ENCODE peak calls at places on chromosomes 6 and 20, in nine cellular contexts. T is HCT116, A is HepG2, Q is mammary epithelial cell, H is PC-3, I is endothelial cell of umbilical vein, G is mesenchymal stem cell, J is PC-9, F is SK-N-SH. P is an unnamed sample. For H3K36me3, the result is how much of the 10 kb centered on the place peaks cover.

GRCh38 chr6:1024161-1024560 is 287.7 kb upstream of the FOXQ1 start:
- DNase-seq in J (no peak), I (no peak), T (no peak), H (no peak), F (no peak), A (no peak), G (no peak), Q (no peak), P (no peak)

GRCh38 chr6:30884521-30885480 is 482 bp downstream of the DDR1 start:
- DNase-seq in F (peak), G (peak), J (peak), T (no peak), Q (peak), H (peak), I (no peak), A (no peak), P (no peak)

GRCh38 chr20:36878913-36879312 is 3.0 kb downstream of the TLDC2 start:
- DNase-seq in H (no peak), G (no peak), J (no peak), A (no peak), I (no peak), T (no peak), Q (no peak), F (no peak), P (no peak)

GRCh38 chr20:56222945-56223344 is 25.6 kb upstream of the MC3R start:
- DNase-seq in Q (peak), T (no peak), F (no peak), I (no peak), H (no peak), G (no peak), A (no peak), J (no peak), P (no peak)

GRCh38 chr6:113359155-113360140 is 497.7 kb upstream of the MARCKS start:
- DNase-seq in J (no peak), G (peak), F (peak), I (peak), A (no peak), H (peak), T (no peak), Q (peak), P (no peak)

GRCh38 chr6:135759831-135760230 is 91.7 kb upstream of the PDE7B start:
- DNase-seq in I (peak), J (no peak), T (peak), H (peak), G (no peak), Q (peak), A (peak), F (no peak), P (no peak)

GRCh38 chr6:148611213-148611612 is 135.6 kb upstream of the UST start:
- DNase-seq in J (no peak), G (peak), H (peak), T (no peak), Q (peak), F (no peak), I (no peak), A (no peak), P (peak)

GRCh38 chr6:77548190-77548589 is 84.9 kb upstream of the HTR1B start:
- DNase-seq in H (no peak), T (no peak), F (no peak), G (no peak), Q (no peak), I (no peak), A (no peak), J (no peak), P (no peak)

GRCh38 chr6:67560068-67560467 is 1075.0 kb upstream of the ADGRB3 start:
- DNase-seq in Q (no peak), J (no peak), H (no peak), G (no peak), A (no peak), F (no peak), T (no peak), I (no peak), P (no peak)

GRCh38 chr6:35664945-35665344 is 23.8 kb downstream of the FKBP5 start:
- DNase-seq in A (no peak), J (no peak), H (no peak), T (no peak), G (no peak), F (no peak), Q (no peak), I (no peak), P (no peak)

GRCh38 chr6:150142304-150142656 is 564 bp upstream of the PPP1R14C start:
- DNase-seq in J (no peak), Q (peak), G (peak), A (no peak), T (no peak), I (no peak), F (no peak), H (peak), P (peak)

GRCh38 chr6:139407718-139408222 is 33.3 kb upstream of the CITED2 start:
- DNase-seq in Q (peak), G (peak), F (no peak), I (no peak), J (peak), H (peak), A (no peak), T (no peak), P (peak)

GRCh38 chr20:53708129-53708968 is 114.7 kb upstream of the ZNF217 start:
- DNase-seq in J (no peak), F (no peak), I (no peak), T (no peak), Q (peak), H (peak), G (peak), A (no peak), P (peak)

GRCh38 chr6:85490516-85491248 is 40.8 kb downstream of the NT5E start:
- DNase-seq in Q (peak), H (peak), F (no peak), I (no peak), G (no peak), A (no peak), J (peak), T (peak), P (peak)

GRCh38 chr20:13525225-13525940 is 113.3 kb downstream of the TASP1 start:
- DNase-seq in A (peak), I (peak), H (peak), T (no peak), Q (peak), F (no peak), J (no peak), G (peak), P (peak)

GRCh38 chr20:43949741-43950618 is 35.3 kb downstream of the TOX2 start:
- DNase-seq in Q (no peak), I (no peak), J (peak), G (peak), H (no peak), A (no peak), F (peak), T (no peak), P (peak)
- H3K4me2 ChIP-seq in Q (no peak), I (no peak), J (no peak), G (no peak), H (no peak), A (no peak), F (peak), T (no peak), P (no peak)

GRCh38 chr20:63885264-63886053 is 9.5 kb upstream of the DNAJC5 start:
- DNase-seq in T (no peak), F (no peak), H (peak), I (no peak), Q (peak), A (no peak), G (no peak), J (peak), P (no peak)
- H3K36me3 ChIP-seq in T (under half), F (half or more), H (half or more), I (under half), Q (under half), A (half or more), G (half or more), J (under half), P (half or more)

GRCh38 chr20:48795732-48796131 is 32.1 kb downstream of the PREX1 start:
- DNase-seq in I (no peak), A (no peak), Q (no peak), G (no peak), H (no peak), T (no peak), F (no peak), J (no peak), P (no peak)

GRCh38 chr20:48800227-48800626 is 27.6 kb downstream of the PREX1 start:
- DNase-seq in F (peak), H (no peak), I (no peak), A (no peak), J (no peak), T (no peak), G (no peak), Q (no peak), P (no peak)

GRCh38 chr20:48799315-48800105 is 28.3 kb downstream of the PREX1 start:
- DNase-seq in F (peak), I (no peak), H (no peak), G (no peak), Q (no peak), J (no peak), A (no peak), T (no peak), P (no peak)

GRCh38 chr20:48797275-48797825 is 30.4 kb downstream of the PREX1 start:
- DNase-seq in H (no peak), I (no peak), T (no peak), Q (no peak), F (no peak), J (no peak), G (no peak), A (no peak), P (no peak)

DNA sequence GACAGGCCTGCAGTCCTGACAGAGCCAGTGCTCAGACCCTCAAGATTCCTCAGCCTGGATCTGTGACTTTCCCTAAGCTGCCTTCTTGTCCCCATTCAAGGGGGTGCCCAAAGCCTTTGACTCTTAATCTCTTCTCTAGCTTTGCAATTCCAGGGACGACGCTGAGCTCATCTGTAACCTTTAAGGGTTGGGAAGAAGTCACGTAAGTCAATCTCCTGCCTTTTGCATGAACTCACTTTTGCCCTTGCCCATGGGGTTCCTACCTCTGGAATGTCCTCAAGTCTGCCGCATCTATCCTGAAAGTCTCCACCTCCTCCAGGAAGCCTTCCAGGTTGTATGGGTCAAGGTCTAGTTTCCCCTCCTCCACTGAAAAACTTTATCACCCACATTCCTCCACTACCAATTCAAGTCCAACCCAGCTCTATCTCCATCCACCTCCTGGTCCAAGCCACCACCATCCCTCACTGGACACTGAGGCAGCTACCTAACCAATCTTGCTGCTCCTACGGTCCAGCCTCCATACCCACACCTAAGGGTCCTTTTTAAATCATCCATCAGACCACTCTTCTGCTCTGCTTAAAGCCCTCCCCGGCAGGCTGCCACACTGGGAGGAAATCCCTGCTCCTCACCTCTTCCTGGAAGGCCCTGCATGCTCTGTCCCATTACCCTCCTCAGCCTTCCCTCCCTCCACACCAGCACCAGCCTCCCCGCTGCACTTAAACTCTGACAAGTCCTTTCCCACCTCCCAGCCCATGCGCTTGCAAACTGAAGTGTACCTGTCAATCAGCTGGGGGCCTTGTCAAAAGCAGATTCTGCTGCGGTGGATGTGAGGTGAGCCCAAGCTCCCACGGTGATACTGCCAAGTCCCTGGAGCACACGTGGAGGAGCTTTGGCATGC is 29.7 kb downstream of the PREX1 start:
- DNase-seq in A (no peak), F (no peak), G (no peak), I (no peak), Q (no peak), H (no peak), T (no peak), J (no peak), P (no peak)
- H3K27ac ChIP-seq in A (no peak), F (no peak), G (no peak), I (no peak), Q (no peak), H (no peak), T (no peak), J (no peak), P (no peak)

GRCh38 chr6:169827372-169827771 is 76.0 kb downstream of the ERMARD start:
- DNase-seq in H (no peak), G (no peak), T (no peak), J (no peak), I (no peak), Q (no peak), A (no peak), F (no peak), P (no peak)

GRCh38 chr6:169825558-169826225 is 74.3 kb downstream of the ERMARD start:
- DNase-seq in F (no peak), J (no peak), A (no peak), T (no peak), G (no peak), I (no peak), Q (no peak), H (no peak), P (no peak)

GRCh38 chr6:169824021-169824420 is 72.6 kb downstream of the ERMARD start:
- DNase-seq in I (no peak), T (no peak), G (no peak), J (no peak), Q (no peak), A (no peak), H (no peak), F (no peak), P (no peak)

GRCh38 chr6:169826697-169827096 is 75.3 kb downstream of the ERMARD start:
- DNase-seq in G (no peak), I (no peak), F (no peak), A (no peak), J (no peak), H (no peak), Q (no peak), T (no peak), P (no peak)

DNA sequence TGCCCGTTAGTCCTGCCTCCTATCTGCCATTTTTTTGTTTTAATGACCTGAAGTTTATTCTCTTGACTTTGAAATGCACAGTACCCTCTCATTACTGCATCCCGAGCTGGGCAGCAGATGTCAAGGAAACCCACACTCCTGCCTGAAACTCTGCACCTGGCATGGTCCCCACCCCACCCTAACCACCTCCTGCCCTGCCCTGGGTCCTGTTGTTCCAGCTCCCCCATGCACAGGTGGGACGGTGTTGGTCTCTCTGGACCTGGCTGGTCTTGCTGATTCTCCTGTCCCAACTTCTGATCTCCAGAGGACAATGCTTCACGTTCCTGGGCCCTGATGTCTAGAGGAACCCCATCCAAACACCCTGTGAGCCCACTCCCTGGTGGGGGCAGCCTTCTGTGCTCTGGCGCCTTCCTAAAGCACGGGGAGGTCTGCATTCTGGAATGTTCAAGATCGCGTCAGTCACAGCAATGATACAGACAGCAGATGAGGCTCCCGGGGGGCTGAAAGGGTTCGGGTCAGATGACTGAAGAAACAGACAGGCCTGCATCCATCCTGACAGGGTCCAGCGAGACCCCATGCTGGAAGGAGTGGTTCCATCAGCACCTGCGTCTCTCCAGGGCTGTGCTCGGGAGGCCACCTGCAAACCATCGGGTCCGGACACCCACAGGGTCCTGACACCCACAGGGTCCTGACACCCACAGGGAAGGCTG is 73.6 kb downstream of the ERMARD start:
- DNase-seq in I (no peak), J (no peak), Q (no peak), F (no peak), H (no peak), T (no peak), G (no peak), A (no peak), P (no peak)
- H3K4me2 ChIP-seq in I (no peak), J (no peak), Q (no peak), F (no peak), H (no peak), T (no peak), G (no peak), A (no peak), P (no peak)

GRCh38 chr20:62888910-62889309 is 27.3 kb upstream of the TCFL5 start:
- DNase-seq in A (no peak), F (no peak), J (no peak), I (no peak), G (no peak), Q (no peak), H (no peak), T (no peak), P (no peak)
- H3K36me3 ChIP-seq in A (half or more), F (half or more), J (under half), I (under half), G (half or more), Q (half or more), H (half or more), T (under half), P (under half)

P was measured in fibroblast of lung.